ENCODE peak calls at places on chromosomes 12 and 14, in seven cellular contexts. K is esophagus squamous epithelium, E is H54, S is IMR-90, R is vagina, J is spleen, M is A549. Y is an unnamed sample.

GRCh38 chr12:120394483-120395367 is 25.8 kb upstream of the MSI1 start:
- DNase-seq in K (no peak), E (no peak), S (no peak), R (no peak), J (no peak), M (no peak), Y (no peak)

GRCh38 chr14:80538633-80539375 is 327.5 kb upstream of the DIO2 start:
- DNase-seq in K (no peak), E (no peak), S (no peak), R (no peak), J (no peak), M (peak), Y (no peak)

GRCh38 chr14:90570463-90570860 is 173.6 kb downstream of the CALM1 start:
- DNase-seq in K (no peak), E (no peak), S (no peak), R (no peak), J (peak), M (no peak), Y (no peak)

GRCh38 chr12:109020750-109021380 is at the start of gene SVOP:
- DNase-seq in K (no peak), E (peak), S (peak), R (peak), J (peak), M (peak), Y (peak)

GRCh38 chr12:59066445-59066844 is 146.1 kb upstream of the LRIG3 start:
- DNase-seq in K (no peak), E (no peak), S (no peak), R (no peak), J (no peak), M (no peak), Y (no peak)

GRCh38 chr12:21392384-21392783 is 19.7 kb downstream of the IAPP start:
- DNase-seq in K (no peak), E (no peak), S (no peak), R (no peak), J (no peak), M (no peak), Y (no peak)

GRCh38 chr12:121796855-121797751 is 3.6 kb upstream of the RHOF start:
- DNase-seq in K (no peak), E (peak), S (peak), R (no peak), J (peak), M (peak), Y (peak)

GRCh38 chr14:100330396-100330931 is 7.3 kb downstream of the SLC25A47 start:
- DNase-seq in K (no peak), E (no peak), S (no peak), R (no peak), J (no peak), M (no peak), Y (no peak)

GRCh38 chr14:101313268-101313667 is 248.0 kb upstream of the DIO3 start:
- DNase-seq in K (no peak), E (no peak), S (no peak), R (no peak), J (no peak), M (no peak), Y (no peak)

GRCh38 chr12:80195143-80195726 is 95.9 kb downstream of the OTOGL start:
- DNase-seq in K (no peak), E (no peak), S (peak), R (no peak), J (no peak), M (peak), Y (peak)

GRCh38 chr14:51419685-51420084 is 179.6 kb downstream of the TMX1 start:
- DNase-seq in K (no peak), E (no peak), S (no peak), R (no peak), J (no peak), M (peak), Y (no peak)

GRCh38 chr12:6053541-6053940 is 70.9 kb downstream of the VWF start:
- DNase-seq in K (no peak), E (no peak), S (peak), R (no peak), J (peak), M (no peak), Y (no peak)

GRCh38 chr12:68780731-68781130 is 27.2 kb upstream of the MDM2 start:
- DNase-seq in K (no peak), E (no peak), S (peak), R (no peak), J (no peak), M (no peak), Y (no peak)

GRCh38 chr14:21350539-21350938 is 33.3 kb downstream of the SUPT16H start:
- DNase-seq in K (no peak), E (no peak), S (no peak), R (no peak), J (no peak), M (no peak), Y (no peak)
- TF ChIP-seq POLR2A in K (no peak), E (no peak), S (no peak), R (no peak), J (no peak), M (no peak), Y (no peak)

DNA sequence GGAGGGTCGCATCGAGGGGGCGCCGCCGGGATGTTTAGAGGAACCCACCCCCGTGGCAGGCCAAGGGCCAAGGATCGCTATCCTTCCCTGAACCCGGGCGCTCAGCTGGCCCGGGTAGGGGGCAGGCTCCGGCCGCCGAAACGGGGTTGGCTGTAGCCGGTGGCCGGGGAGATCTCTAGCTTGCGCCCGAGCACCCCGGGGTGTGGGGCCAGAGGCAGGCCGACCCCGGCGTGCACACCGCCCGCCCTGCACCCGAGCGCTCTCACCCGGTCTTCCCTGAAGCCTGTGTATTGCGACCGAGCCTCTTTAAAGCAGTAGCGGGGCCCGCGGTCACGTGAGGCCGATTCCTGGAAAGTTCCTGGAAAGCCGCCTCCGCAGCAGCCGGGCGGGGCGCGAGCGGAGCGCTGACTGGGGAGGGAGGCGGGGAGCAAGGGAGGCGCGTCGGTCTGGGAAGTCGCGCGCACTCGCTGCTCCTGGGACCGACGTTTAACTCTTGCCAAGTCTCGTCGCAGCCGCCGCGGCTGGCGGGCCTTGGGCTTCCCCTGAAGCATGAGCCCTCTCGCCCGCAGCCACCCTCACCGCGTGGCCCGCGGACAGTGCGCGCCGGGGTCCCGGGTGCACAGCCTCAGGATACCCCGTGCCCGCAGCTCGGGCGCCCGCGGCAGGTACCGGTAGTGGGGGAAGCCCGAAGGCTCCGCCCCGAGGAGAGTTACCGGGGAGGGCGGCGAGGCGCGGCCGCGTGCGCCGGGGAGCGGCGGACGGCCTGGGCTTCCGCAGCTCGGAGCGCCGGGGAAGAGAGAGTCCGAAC is 1.7 kb upstream of the SOCS2 start:
- DNase-seq in K (peak), E (peak), S (peak), R (no peak), J (peak), M (peak), Y (peak)
- TF ChIP-seq POLR2A in K (peak), E (peak), S (peak), R (peak), J (no peak), M (peak), Y (peak)

GRCh38 chr14:35826952-35827416 is 846 bp downstream of the BRMS1L start:
- DNase-seq in K (no peak), E (no peak), S (no peak), R (no peak), J (no peak), M (no peak), Y (no peak)

GRCh38 chr14:35829449-35829848 is 3.3 kb downstream of the BRMS1L start:
- DNase-seq in K (no peak), E (no peak), S (peak), R (no peak), J (no peak), M (no peak), Y (no peak)

GRCh38 chr14:35825968-35826217 is 245 bp upstream of the BRMS1L start:
- DNase-seq in K (no peak), E (no peak), S (no peak), R (no peak), J (no peak), M (no peak), Y (no peak)

GRCh38 chr14:35827678-35828472 is 1.7 kb downstream of the BRMS1L start:
- DNase-seq in K (no peak), E (no peak), S (no peak), R (no peak), J (no peak), M (no peak), Y (no peak)

DNA sequence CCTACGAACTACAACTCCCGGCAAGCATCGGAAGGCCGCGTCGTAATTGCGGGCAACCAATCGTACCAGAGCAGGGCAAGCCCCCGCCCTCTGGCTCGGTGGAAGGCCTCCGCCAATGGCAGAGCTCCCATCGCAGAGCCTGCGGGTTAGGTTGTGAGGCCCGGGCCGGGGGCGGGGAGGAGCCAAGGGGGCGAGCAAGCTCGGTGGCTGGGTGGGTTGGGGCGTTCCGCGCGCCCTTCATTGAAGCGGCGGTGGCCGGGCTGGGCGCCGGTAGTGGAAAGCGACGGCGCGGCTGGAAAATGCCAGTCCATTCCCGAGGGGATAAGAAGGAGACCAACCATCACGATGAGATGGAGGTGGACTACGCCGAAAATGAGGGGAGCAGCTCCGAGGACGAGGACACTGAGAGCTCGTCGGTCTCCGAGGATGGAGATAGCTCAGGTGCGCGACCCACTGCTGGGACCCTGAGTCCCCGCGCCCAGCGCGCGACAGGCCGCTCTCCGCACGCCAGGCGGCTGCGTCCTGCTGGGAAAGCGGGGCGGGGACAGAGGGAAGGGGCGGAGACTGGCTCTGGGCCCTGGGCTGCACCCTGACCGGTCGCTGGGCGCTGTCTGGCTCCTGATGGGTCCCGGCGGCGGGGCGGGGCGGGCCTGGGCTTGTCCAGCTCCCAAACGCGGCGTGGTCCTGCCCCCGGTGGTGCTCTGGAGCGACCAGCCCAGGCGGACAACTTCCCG is at the start of gene BRMS1L:
- DNase-seq in K (peak), E (peak), S (peak), R (peak), J (peak), M (peak), Y (peak)
- TF ChIP-seq POLR2A in K (peak), E (peak), S (peak), R (peak), J (peak), M (peak), Y (peak)

GRCh38 chr12:118033331-118033730 is 16.8 kb downstream of the RFC5 start:
- DNase-seq in K (no peak), E (no peak), S (no peak), R (no peak), J (no peak), M (no peak), Y (no peak)

GRCh38 chr12:118035194-118036041 is 18.9 kb downstream of the RFC5 start:
- DNase-seq in K (no peak), E (no peak), S (peak), R (no peak), J (no peak), M (peak), Y (no peak)

GRCh38 chr12:118032188-118032587 is 15.7 kb downstream of the RFC5 start:
- DNase-seq in K (no peak), E (no peak), S (no peak), R (no peak), J (no peak), M (no peak), Y (no peak)

GRCh38 chr12:118034429-118035193 is 18.1 kb downstream of the RFC5 start:
- DNase-seq in K (no peak), E (no peak), S (peak), R (no peak), J (no peak), M (peak), Y (no peak)

DNA sequence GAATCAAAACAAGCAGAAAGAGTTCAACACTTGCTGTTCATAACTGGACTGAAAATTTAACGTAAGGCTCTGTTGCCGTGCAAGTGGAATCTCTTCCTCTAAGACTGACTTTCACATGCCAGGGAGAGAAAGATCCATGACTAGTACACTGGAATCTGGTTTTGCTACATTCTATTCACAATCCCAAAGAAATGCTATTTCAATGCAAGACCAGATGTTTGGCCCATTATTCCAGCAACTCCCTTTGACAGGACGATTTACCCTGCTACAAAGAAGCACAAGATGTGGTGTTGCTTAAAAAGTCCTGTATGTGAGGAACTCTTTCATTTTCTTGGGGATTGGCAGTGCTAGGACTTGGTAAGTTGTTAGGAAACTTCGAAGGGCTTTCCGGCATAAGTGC is 17.4 kb downstream of the RFC5 start:
- DNase-seq in K (no peak), E (no peak), S (peak), R (no peak), J (no peak), M (no peak), Y (no peak)
- TF ChIP-seq POLR2A in K (no peak), E (no peak), S (no peak), R (no peak), J (no peak), M (no peak), Y (no peak)

Y was measured in erythroblast.